ENCODE peak calls at places on chromosomes 7 and 10, in seven cellular contexts. One of them, this sample, is unnamed.

GRCh38 chr10:100618091-100618615 is 82.4 kb downstream of the HIF1AN start:
- DNase-seq in effector memory CD4-positive, alpha-beta T cell: no peak
- DNase-seq in A549: no peak
- DNase-seq in CD8-positive, alpha-beta memory T cell: no peak
- DNase-seq in heart right ventricle: no peak
- DNase-seq in left ventricle myocardium inferior: no peak
- DNase-seq in SK-N-SH: no peak
- DNase-seq in this sample: no peak

GRCh38 chr7:151598045-151598444 is 78.3 kb upstream of the RHEB start:
- DNase-seq in effector memory CD4-positive, alpha-beta T cell: no peak
- DNase-seq in SK-N-SH: no peak
- DNase-seq in heart right ventricle: no peak
- DNase-seq in CD8-positive, alpha-beta memory T cell: no peak
- DNase-seq in A549: no peak
- DNase-seq in left ventricle myocardium inferior: no peak
- DNase-seq in this sample: no peak

GRCh38 chr7:116249969-116250553 is 39.7 kb downstream of the TES start:
- DNase-seq in left ventricle myocardium inferior: no peak
- DNase-seq in heart right ventricle: no peak
- DNase-seq in effector memory CD4-positive, alpha-beta T cell: no peak
- DNase-seq in CD8-positive, alpha-beta memory T cell: no peak
- DNase-seq in SK-N-SH: peak; percentile 40
- DNase-seq in A549: peak; percentile 45
- DNase-seq in this sample: peak; percentile 13

GRCh38 chr7:155454183-155455112 is 3.5 kb upstream of the EN2 start:
- DNase-seq in effector memory CD4-positive, alpha-beta T cell: no peak
- DNase-seq in left ventricle myocardium inferior: no peak
- DNase-seq in CD8-positive, alpha-beta memory T cell: peak; percentile 26
- DNase-seq in A549: no peak
- DNase-seq in SK-N-SH: peak; percentile 53
- DNase-seq in heart right ventricle: no peak
- DNase-seq in this sample: no peak

GRCh38 chr7:5183155-5183554 is 6.9 kb upstream of the WIPI2 start:
- DNase-seq in effector memory CD4-positive, alpha-beta T cell: no peak
- DNase-seq in left ventricle myocardium inferior: no peak
- DNase-seq in A549: no peak
- DNase-seq in CD8-positive, alpha-beta memory T cell: no peak
- DNase-seq in SK-N-SH: no peak
- DNase-seq in heart right ventricle: no peak
- DNase-seq in this sample: no peak

GRCh38 chr7:121113288-121113687 is 124.8 kb downstream of the CPED1 start:
- DNase-seq in left ventricle myocardium inferior: no peak
- DNase-seq in effector memory CD4-positive, alpha-beta T cell: no peak
- DNase-seq in SK-N-SH: no peak
- DNase-seq in heart right ventricle: no peak
- DNase-seq in CD8-positive, alpha-beta memory T cell: no peak
- DNase-seq in A549: no peak
- DNase-seq in this sample: no peak

GRCh38 chr7:158733220-158733519 is 28.6 kb upstream of the NCAPG2 start:
- DNase-seq in effector memory CD4-positive, alpha-beta T cell: no peak
- DNase-seq in heart right ventricle: no peak
- DNase-seq in CD8-positive, alpha-beta memory T cell: no peak
- DNase-seq in SK-N-SH: no peak
- DNase-seq in left ventricle myocardium inferior: no peak
- DNase-seq in A549: no peak
- DNase-seq in this sample: no peak

GRCh38 chr7:50540785-50541579 is 24.2 kb downstream of the DDC start:
- DNase-seq in SK-N-SH: no peak
- DNase-seq in left ventricle myocardium inferior: no peak
- DNase-seq in A549: no peak
- DNase-seq in effector memory CD4-positive, alpha-beta T cell: no peak
- DNase-seq in heart right ventricle: no peak
- DNase-seq in CD8-positive, alpha-beta memory T cell: no peak
- DNase-seq in this sample: no peak

GRCh38 chr10:43209651-43210141 is 57.2 kb downstream of the RASGEF1A start:
- DNase-seq in A549: no peak
- DNase-seq in CD8-positive, alpha-beta memory T cell: peak; percentile 18
- DNase-seq in heart right ventricle: no peak
- DNase-seq in SK-N-SH: no peak
- DNase-seq in left ventricle myocardium inferior: peak; percentile 5
- DNase-seq in effector memory CD4-positive, alpha-beta T cell: no peak
- DNase-seq in this sample: peak; percentile 1

GRCh38 chr10:14184841-14185500 is 145.8 kb downstream of the FRMD4A start:
- DNase-seq in A549: no peak
- DNase-seq in CD8-positive, alpha-beta memory T cell: peak; percentile 70
- DNase-seq in SK-N-SH: no peak
- DNase-seq in left ventricle myocardium inferior: no peak
- DNase-seq in effector memory CD4-positive, alpha-beta T cell: peak; percentile 54
- DNase-seq in heart right ventricle: no peak
- DNase-seq in this sample: no peak

GRCh38 chr7:153217032-153217431 is 457.5 kb downstream of the ACTR3B start:
- DNase-seq in CD8-positive, alpha-beta memory T cell: no peak
- DNase-seq in A549: no peak
- DNase-seq in SK-N-SH: no peak
- DNase-seq in effector memory CD4-positive, alpha-beta T cell: no peak
- DNase-seq in heart right ventricle: no peak
- DNase-seq in left ventricle myocardium inferior: no peak
- DNase-seq in this sample: no peak

GRCh38 chr7:87598234-87599009 is 2.3 kb downstream of the ABCB1 start:
- DNase-seq in effector memory CD4-positive, alpha-beta T cell: no peak
- DNase-seq in SK-N-SH: no peak
- DNase-seq in A549: no peak
- DNase-seq in left ventricle myocardium inferior: no peak
- DNase-seq in CD8-positive, alpha-beta memory T cell: no peak
- DNase-seq in heart right ventricle: no peak
- DNase-seq in this sample: no peak

GRCh38 chr7:84912993-84913635 is 273.7 kb downstream of the SEMA3D start:
- DNase-seq in left ventricle myocardium inferior: no peak
- DNase-seq in A549: no peak
- DNase-seq in heart right ventricle: no peak
- DNase-seq in SK-N-SH: no peak
- DNase-seq in effector memory CD4-positive, alpha-beta T cell: no peak
- DNase-seq in CD8-positive, alpha-beta memory T cell: no peak
- DNase-seq in this sample: no peak

GRCh38 chr10:119546009-119546408 is 3.5 kb upstream of the RGS10 start:
- DNase-seq in CD8-positive, alpha-beta memory T cell: no peak
- DNase-seq in effector memory CD4-positive, alpha-beta T cell: no peak
- DNase-seq in left ventricle myocardium inferior: no peak
- DNase-seq in heart right ventricle: no peak
- DNase-seq in SK-N-SH: no peak
- DNase-seq in A549: no peak
- DNase-seq in this sample: no peak

GRCh38 chr10:123582084-123582989 is 83.8 kb upstream of the GPR26 start:
- DNase-seq in left ventricle myocardium inferior: peak; percentile 67
- DNase-seq in A549: peak; percentile 75
- DNase-seq in SK-N-SH: peak; percentile 77
- DNase-seq in heart right ventricle: peak; percentile 72
- DNase-seq in effector memory CD4-positive, alpha-beta T cell: peak; percentile 33
- DNase-seq in CD8-positive, alpha-beta memory T cell: peak; percentile 66
- DNase-seq in this sample: peak; percentile 75

GRCh38 chr10:11506247-11506789 is 105.1 kb downstream of the USP6NL start:
- DNase-seq in CD8-positive, alpha-beta memory T cell: no peak
- DNase-seq in SK-N-SH: no peak
- DNase-seq in effector memory CD4-positive, alpha-beta T cell: no peak
- DNase-seq in heart right ventricle: no peak
- DNase-seq in left ventricle myocardium inferior: no peak
- DNase-seq in A549: no peak
- DNase-seq in this sample: no peak

GRCh38 chr10:96665306-96665705 is 55.0 kb downstream of the PIK3AP1 start:
- DNase-seq in left ventricle myocardium inferior: no peak
- DNase-seq in effector memory CD4-positive, alpha-beta T cell: no peak
- DNase-seq in CD8-positive, alpha-beta memory T cell: no peak
- DNase-seq in SK-N-SH: no peak
- DNase-seq in heart right ventricle: no peak
- DNase-seq in A549: no peak
- DNase-seq in this sample: no peak

GRCh38 chr7:29285451-29285807 is 90.9 kb downstream of the CHN2 start:
- DNase-seq in heart right ventricle: no peak
- DNase-seq in CD8-positive, alpha-beta memory T cell: peak; percentile 75
- DNase-seq in left ventricle myocardium inferior: no peak
- DNase-seq in effector memory CD4-positive, alpha-beta T cell: no peak
- DNase-seq in A549: peak; percentile 27
- DNase-seq in SK-N-SH: no peak
- DNase-seq in this sample: no peak

GRCh38 chr7:113405296-113406056 is 287.1 kb upstream of the SMIM30 start:
- DNase-seq in CD8-positive, alpha-beta memory T cell: no peak
- DNase-seq in A549: no peak
- DNase-seq in left ventricle myocardium inferior: no peak
- DNase-seq in heart right ventricle: no peak
- DNase-seq in effector memory CD4-positive, alpha-beta T cell: no peak
- DNase-seq in SK-N-SH: no peak
- DNase-seq in this sample: no peak

GRCh38 chr10:97915761-97916160 is 66.1 kb downstream of the GOLGA7B start:
- DNase-seq in heart right ventricle: no peak
- DNase-seq in left ventricle myocardium inferior: no peak
- DNase-seq in A549: no peak
- DNase-seq in SK-N-SH: no peak
- DNase-seq in CD8-positive, alpha-beta memory T cell: no peak
- DNase-seq in effector memory CD4-positive, alpha-beta T cell: no peak
- DNase-seq in this sample: no peak

DNA sequence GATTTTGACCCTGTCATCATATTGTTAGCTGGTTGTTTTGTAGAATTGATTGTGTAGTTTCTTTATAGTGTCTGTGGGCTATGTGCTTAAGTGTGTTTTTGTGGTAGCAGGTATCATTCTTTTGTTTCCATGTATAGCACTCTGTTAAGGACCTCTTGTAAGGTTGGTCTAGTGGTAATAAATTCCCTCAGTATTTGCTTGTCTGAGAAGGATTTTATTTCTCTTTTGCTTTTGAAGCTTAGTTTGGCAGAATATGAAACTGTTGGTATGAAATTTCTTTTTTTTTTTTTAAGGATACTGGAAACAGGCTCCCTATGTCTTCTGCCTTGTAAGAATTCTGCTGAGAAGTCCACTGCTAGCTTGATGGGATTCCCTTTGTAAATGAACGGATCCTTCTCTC is 1073.4 kb downstream of the LRMDA start:
- DNase-seq in SK-N-SH: no peak
- DNase-seq in left ventricle myocardium inferior: no peak
- DNase-seq in A549: no peak
- DNase-seq in CD8-positive, alpha-beta memory T cell: no peak
- DNase-seq in heart right ventricle: no peak
- DNase-seq in effector memory CD4-positive, alpha-beta T cell: no peak
- DNase-seq in this sample: no peak
- H3K4me1 ChIP-seq in SK-N-SH: no peaks in the 10 kb centered on the region
- H3K4me1 ChIP-seq in left ventricle myocardium inferior: no peaks in the 10 kb centered on the region
- H3K4me1 ChIP-seq in A549: no peaks in the 10 kb centered on the region
- H3K4me1 ChIP-seq in CD8-positive, alpha-beta memory T cell: no peaks in the 10 kb centered on the region
- H3K4me1 ChIP-seq in heart right ventricle: no peaks in the 10 kb centered on the region
- H3K4me1 ChIP-seq in effector memory CD4-positive, alpha-beta T cell: no peaks in the 10 kb centered on the region
- H3K4me1 ChIP-seq in this sample: no peaks in the 10 kb centered on the region

GRCh38 chr10:91251430-91252056 is 31.1 kb downstream of the PCGF5 start:
- DNase-seq in SK-N-SH: peak; percentile 26
- DNase-seq in heart right ventricle: peak; percentile 45
- DNase-seq in left ventricle myocardium inferior: peak; percentile 18
- DNase-seq in effector memory CD4-positive, alpha-beta T cell: peak; percentile 41
- DNase-seq in CD8-positive, alpha-beta memory T cell: peak; percentile 68
- DNase-seq in A549: peak; percentile 40
- DNase-seq in this sample: peak; percentile 44

GRCh38 chr10:91253300-91253699 is 32.8 kb downstream of the PCGF5 start:
- DNase-seq in heart right ventricle: no peak
- DNase-seq in CD8-positive, alpha-beta memory T cell: no peak
- DNase-seq in left ventricle myocardium inferior: no peak
- DNase-seq in A549: no peak
- DNase-seq in SK-N-SH: no peak
- DNase-seq in effector memory CD4-positive, alpha-beta T cell: no peak
- DNase-seq in this sample: no peak

GRCh38 chr10:91247360-91248111 is 27.1 kb downstream of the PCGF5 start:
- DNase-seq in A549: no peak
- DNase-seq in effector memory CD4-positive, alpha-beta T cell: no peak
- DNase-seq in left ventricle myocardium inferior: no peak
- DNase-seq in SK-N-SH: no peak
- DNase-seq in heart right ventricle: no peak
- DNase-seq in CD8-positive, alpha-beta memory T cell: no peak
- DNase-seq in this sample: peak; percentile 16

GRCh38 chr10:91250341-91250740 is 29.9 kb downstream of the PCGF5 start:
- DNase-seq in A549: no peak
- DNase-seq in SK-N-SH: no peak
- DNase-seq in heart right ventricle: no peak
- DNase-seq in CD8-positive, alpha-beta memory T cell: no peak
- DNase-seq in effector memory CD4-positive, alpha-beta T cell: no peak
- DNase-seq in left ventricle myocardium inferior: no peak
- DNase-seq in this sample: no peak

DNA sequence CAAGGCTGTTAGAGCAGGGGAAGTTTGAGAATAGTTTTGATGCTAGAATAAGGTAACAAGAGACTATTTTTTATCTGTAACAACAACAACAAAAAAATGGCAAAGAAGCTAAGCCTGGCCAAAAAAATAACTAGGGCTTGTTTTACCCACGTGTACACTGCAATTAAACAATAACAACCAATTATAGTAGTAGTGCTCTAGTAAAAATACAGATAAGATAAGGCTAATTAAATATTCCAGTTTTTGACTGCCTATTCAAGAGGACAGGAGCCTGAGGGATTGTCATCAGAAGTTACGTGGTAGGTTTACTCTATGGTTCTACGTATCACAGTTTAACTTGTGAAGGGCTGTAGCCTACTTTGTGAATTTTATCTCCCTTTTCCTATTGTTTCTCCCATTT is 29.2 kb downstream of the PCGF5 start:
- DNase-seq in A549: no peak
- DNase-seq in heart right ventricle: no peak
- DNase-seq in SK-N-SH: peak; percentile 3
- DNase-seq in left ventricle myocardium inferior: no peak
- DNase-seq in effector memory CD4-positive, alpha-beta T cell: no peak
- DNase-seq in CD8-positive, alpha-beta memory T cell: no peak
- DNase-seq in this sample: peak; percentile 13
- H3K4me1 ChIP-seq in A549: peaks cover 5% of the 10 kb centered on the region
- H3K4me1 ChIP-seq in heart right ventricle: peaks cover 25% of the 10 kb centered on the region
- H3K4me1 ChIP-seq in SK-N-SH: peaks cover 9% of the 10 kb centered on the region
- H3K4me1 ChIP-seq in left ventricle myocardium inferior: peaks cover 35% of the 10 kb centered on the region
- H3K4me1 ChIP-seq in effector memory CD4-positive, alpha-beta T cell: no peaks in the 10 kb centered on the region
- H3K4me1 ChIP-seq in CD8-positive, alpha-beta memory T cell: peaks cover 32% of the 10 kb centered on the region
- H3K4me1 ChIP-seq in this sample: peaks cover 19% of the 10 kb centered on the region

GRCh38 chr10:79082035-79082373 is 13.2 kb downstream of the ZMIZ1 start:
- DNase-seq in SK-N-SH: no peak
- DNase-seq in effector memory CD4-positive, alpha-beta T cell: no peak
- DNase-seq in A549: no peak
- DNase-seq in heart right ventricle: no peak
- DNase-seq in left ventricle myocardium inferior: no peak
- DNase-seq in CD8-positive, alpha-beta memory T cell: no peak
- DNase-seq in this sample: no peak
- H3K4me1 ChIP-seq in SK-N-SH: peaks cover 57% of the 10 kb centered on the region
- H3K4me1 ChIP-seq in effector memory CD4-positive, alpha-beta T cell: peaks cover 3% of the 10 kb centered on the region
- H3K4me1 ChIP-seq in A549: peaks cover 100% of the 10 kb centered on the region
- H3K4me1 ChIP-seq in heart right ventricle: peaks cover 100% of the 10 kb centered on the region
- H3K4me1 ChIP-seq in left ventricle myocardium inferior: peaks cover 100% of the 10 kb centered on the region
- H3K4me1 ChIP-seq in CD8-positive, alpha-beta memory T cell: peaks cover 26% of the 10 kb centered on the region
- H3K4me1 ChIP-seq in this sample: peaks cover 32% of the 10 kb centered on the region

DNA sequence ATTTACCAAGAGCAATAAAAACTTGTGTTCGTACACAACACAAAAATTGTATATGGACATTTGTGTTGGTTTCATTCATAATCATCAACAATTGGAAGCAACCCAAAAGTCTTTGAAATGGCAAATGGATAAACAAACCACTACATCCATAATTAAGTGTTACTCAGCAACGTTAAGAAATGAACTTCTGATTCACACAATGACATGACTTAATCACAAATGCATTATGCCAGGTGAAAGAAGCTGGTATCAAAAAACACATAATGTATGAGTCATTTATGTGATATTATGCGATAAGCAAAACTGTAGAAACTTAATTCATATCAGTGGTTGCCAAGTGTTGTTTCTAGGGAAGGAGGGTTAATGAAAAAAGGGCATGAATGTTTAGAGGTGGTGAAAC is 85.0 kb upstream of the GRM3 start:
- DNase-seq in A549: no peak
- DNase-seq in effector memory CD4-positive, alpha-beta T cell: no peak
- DNase-seq in CD8-positive, alpha-beta memory T cell: no peak
- DNase-seq in heart right ventricle: no peak
- DNase-seq in SK-N-SH: no peak
- DNase-seq in left ventricle myocardium inferior: no peak
- DNase-seq in this sample: no peak
- H3K4me1 ChIP-seq in A549: no peaks in the 10 kb centered on the region
- H3K4me1 ChIP-seq in effector memory CD4-positive, alpha-beta T cell: no peaks in the 10 kb centered on the region
- H3K4me1 ChIP-seq in CD8-positive, alpha-beta memory T cell: no peaks in the 10 kb centered on the region
- H3K4me1 ChIP-seq in heart right ventricle: no peaks in the 10 kb centered on the region
- H3K4me1 ChIP-seq in SK-N-SH: no peaks in the 10 kb centered on the region
- H3K4me1 ChIP-seq in left ventricle myocardium inferior: no peaks in the 10 kb centered on the region
- H3K4me1 ChIP-seq in this sample: no peaks in the 10 kb centered on the region

This sample was measured in BE2C.